ENCODE peak calls at places on chromosomes 4 and X, in four cellular contexts. B is hypothalamus; T is activated CD4-positive, alpha-beta T cell treated with anti-CD3 and anti-CD28 coated beads for 24 hours; O is NCI-H1417 treated with DMSO at 0.1 percent for 48 hours. J is an unnamed sample.

GRCh38 chr4:129059028-129059427 is 34.3 kb downstream of the SCLT1 start:
- DNase-seq in B (no peak), T (no peak), O (no peak), J (no peak)

GRCh38 chr4:137635596-137635995 is 103.3 kb upstream of the PCDH18 start:
- DNase-seq in B (no peak), T (no peak), O (no peak), J (no peak)

GRCh38 chr4:189807031-189807430 is 133.6 kb upstream of the FRG1 start:
- DNase-seq in B (no peak), T (no peak), O (no peak), J (no peak)

GRCh38 chr4:159451006-159451405 is 348.1 kb downstream of the RAPGEF2 start:
- DNase-seq in B (no peak), T (no peak), O (no peak), J (no peak)

GRCh38 chr4:55635760-55636621 is at the start of gene NMU:
- DNase-seq in B (no peak), T (peak; percentile 31), O (no peak), J (no peak)

GRCh38 chr4:5504486-5504885 is 203.9 kb downstream of the EVC2 start:
- DNase-seq in B (no peak), T (no peak), O (no peak), J (no peak)

GRCh38 chrX:153934473-153935325 is at the start of gene NAA10:
- DNase-seq in B (peak; percentile 27), T (peak; percentile 50), O (no peak), J (peak; percentile 37)

GRCh38 chr4:24576276-24576675 is 8.1 kb downstream of the DHX15 start:
- DNase-seq in B (no peak), T (no peak), O (no peak), J (no peak)

GRCh38 chr4:41287005-41287404 is 30.3 kb downstream of the UCHL1 start:
- DNase-seq in B (no peak), T (no peak), O (no peak), J (no peak)

GRCh38 chr4:139279723-139280620 is at the start of gene MGARP:
- DNase-seq in B (peak; percentile 13), T (peak; percentile 12), O (no peak), J (no peak)

GRCh38 chr4:2059726-2060577 is 825 bp downstream of the NAT8L start:
- DNase-seq in B (no peak), T (no peak), O (no peak), J (no peak)

GRCh38 chrX:46029777-46030176 is 515.4 kb downstream of the ZNF674 start:
- DNase-seq in B (no peak), T (no peak), O (peak; percentile 97), J (no peak)

GRCh38 chrX:153061732-153062131 is 5.5 kb downstream of the PNMA3 start:
- DNase-seq in B (no peak), T (no peak), O (no peak), J (no peak)

J was measured in activated effector memory CD4-positive, alpha-beta T cell treated with Interleukin-2 at 50 U/mL for 16 hours.